ENCODE peak calls at places on chromosomes 4 and X, in four cellular contexts. X is retinal pigment epithelial cell, G is left ventricle myocardium inferior, J is cardiac muscle cell. T is an unnamed sample.
A peak's percentile ranks its signal among the peaks of the same experiment; 100 is the strongest.

GRCh38 chr4:132513491-132513890 is 635.6 kb upstream of the PCDH10 start:
- DNase-seq in X (no peak), G (no peak), J (no peak), T (no peak)

GRCh38 chr4:26197018-26197779 is 123.6 kb upstream of the RBPJ start:
- DNase-seq in X (peak; percentile 66), G (no peak), J (peak; percentile 79), T (peak; percentile 95)

GRCh38 chr4:168781884-168782283 is 228.2 kb downstream of the CBR4 start:
- DNase-seq in X (no peak), G (no peak), J (no peak), T (no peak)

GRCh38 chrX:27008486-27008885 is 454.7 kb downstream of the PPP4R3C start:
- DNase-seq in X (no peak), G (no peak), J (no peak), T (no peak)

GRCh38 chr4:85127653-85128052 is 161.2 kb upstream of the WDFY3 start:
- DNase-seq in X (peak; percentile 21), G (no peak), J (peak; percentile 55), T (no peak)

GRCh38 chr4:38152721-38153412 is 192.7 kb downstream of the PTTG2 start:
- DNase-seq in X (no peak), G (no peak), J (no peak), T (no peak)

GRCh38 chrX:5957506-5957905 is 271.2 kb downstream of the NLGN4X start:
- DNase-seq in X (no peak), G (no peak), J (peak; percentile 52), T (no peak)

GRCh38 chrX:111098874-111099273 is 2.9 kb downstream of the PAK3 start:
- DNase-seq in X (no peak), G (no peak), J (peak; percentile 25), T (no peak)

GRCh38 chr4:101711590-101712255 is 78.8 kb upstream of the BANK1 start:
- DNase-seq in X (no peak), G (no peak), J (no peak), T (no peak)

GRCh38 chr4:84146300-84146942 is 352.7 kb downstream of the NKX6-1 start:
- DNase-seq in X (no peak), G (no peak), J (no peak), T (no peak)

GRCh38 chrX:10106801-10107200 is 50.0 kb upstream of the CLCN4 start:
- DNase-seq in X (no peak), G (no peak), J (no peak), T (no peak)

GRCh38 chrX:47297874-47298273 is 65.1 kb downstream of the USP11 start:
- DNase-seq in X (no peak), G (no peak), J (no peak), T (peak; percentile 26)

GRCh38 chrX:356385-357034 is 30.2 kb downstream of the PPP2R3B start:
- DNase-seq in X (no peak), G (no peak), J (no peak), T (peak; percentile 26)

GRCh38 chr4:140174535-140174934 is 20.6 kb upstream of the MAML3 start:
- DNase-seq in X (no peak), G (no peak), J (no peak), T (no peak)

GRCh38 chr4:40918330-40918729 is 168.6 kb downstream of the NSUN7 start:
- DNase-seq in X (peak; percentile 47), G (peak; percentile 68), J (peak; percentile 92), T (no peak)

GRCh38 chr4:113435893-113436292 is 325.6 kb downstream of the CAMK2D start:
- DNase-seq in X (peak; percentile 84), G (peak; percentile 24), J (peak; percentile 91), T (peak; percentile 69)

GRCh38 chrX:85627363-85627762 is 247.9 kb upstream of the POF1B start:
- DNase-seq in X (no peak), G (no peak), J (no peak), T (no peak)

GRCh38 chrX:10167573-10167972 is 10.8 kb downstream of the CLCN4 start:
- DNase-seq in X (no peak), G (no peak), J (no peak), T (no peak)

GRCh38 chr4:143482753-143483362 is 30.6 kb upstream of the SMARCA5 start:
- DNase-seq in X (peak; percentile 12), G (no peak), J (peak; percentile 77), T (no peak)

GRCh38 chr4:18664051-18664450 is 642.5 kb upstream of the LCORL start:
- DNase-seq in X (no peak), G (no peak), J (no peak), T (no peak)

GRCh38 chr4:185244763-185245162 is 35.4 kb downstream of the SNX25 start:
- DNase-seq in X (no peak), G (no peak), J (no peak), T (no peak)

GRCh38 chr4:4269856-4270255 is 20.1 kb downstream of the LYAR start:
- DNase-seq in X (no peak), G (no peak), J (peak; percentile 64), T (no peak)

GRCh38 chr4:38128478-38129451 is 168.6 kb downstream of the PTTG2 start:
- DNase-seq in X (no peak), G (no peak), J (no peak), T (no peak)

GRCh38 chr4:84069119-84069518 is 430.0 kb downstream of the NKX6-1 start:
- DNase-seq in X (no peak), G (no peak), J (no peak), T (no peak)

GRCh38 chrX:119757646-119757978 is 776 bp upstream of the SOWAHD start:
- DNase-seq in X (no peak), G (no peak), J (no peak), T (no peak)

GRCh38 chrX:119760026-119760902 is 1.9 kb downstream of the SOWAHD start:
- DNase-seq in X (no peak), G (no peak), J (no peak), T (no peak)

GRCh38 chrX:119757979-119758681 is at the start of gene SOWAHD:
- DNase-seq in X (no peak), G (peak; percentile 38), J (no peak), T (no peak)

GRCh38 chrX:119758682-119759332 is 419 bp downstream of the SOWAHD start:
- DNase-seq in X (no peak), G (peak; percentile 13), J (no peak), T (no peak)

GRCh38 chrX:119759333-119759766 is 962 bp downstream of the SOWAHD start:
- DNase-seq in X (no peak), G (no peak), J (no peak), T (no peak)
- H3K4me3 ChIP-seq in X (no peak overlapping the region), G (peak overlapping the region; percentile 65), J (no peak overlapping the region), T (no peak overlapping the region)

DNA sequence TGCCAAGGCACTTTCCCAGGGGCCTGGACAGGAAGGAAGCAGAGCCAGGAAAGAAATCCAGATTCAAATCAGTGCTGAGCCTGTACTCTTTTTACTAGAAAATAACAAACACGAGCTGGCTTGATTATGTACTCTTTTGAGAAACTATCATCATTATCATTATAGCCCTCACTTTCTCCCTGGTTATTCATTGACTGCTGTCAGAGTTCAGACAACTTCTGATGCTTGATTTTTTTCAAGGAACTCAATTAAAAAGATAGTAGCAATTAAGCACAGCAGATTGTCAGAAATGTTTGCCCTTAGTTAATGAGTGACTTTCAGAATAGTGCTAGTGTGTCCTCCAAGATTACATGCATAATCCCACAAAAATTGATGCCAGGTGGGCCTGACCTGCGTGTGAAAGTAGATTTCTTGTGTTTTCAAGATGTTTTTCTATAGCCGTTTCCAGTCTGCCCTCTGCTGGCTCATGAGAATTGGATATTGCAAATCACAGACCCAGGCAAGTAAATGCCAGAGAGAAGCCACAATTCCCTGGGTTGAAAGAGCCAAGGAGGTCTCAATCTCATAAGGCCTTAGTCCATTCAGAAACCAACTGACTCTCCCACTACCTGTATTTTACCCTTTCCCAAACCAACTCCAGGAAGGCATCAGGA is 14.3 kb upstream of the PNPLA4 start:
- DNase-seq in X (no peak), G (no peak), J (peak; percentile 24), T (no peak)
- TF ChIP-seq CTCF in X (peak; percentile 62), G (peak; percentile 39), J (peak; percentile 32), T (peak; percentile 61)

GRCh38 chr4:65791111-65791806 is 121.0 kb upstream of the EPHA5 start:
- DNase-seq in X (no peak), G (no peak), J (no peak), T (no peak)
- H3K4me3 ChIP-seq in X (no peak overlapping the region), G (no peak overlapping the region), J (no peak overlapping the region), T (no peak overlapping the region)

DNA sequence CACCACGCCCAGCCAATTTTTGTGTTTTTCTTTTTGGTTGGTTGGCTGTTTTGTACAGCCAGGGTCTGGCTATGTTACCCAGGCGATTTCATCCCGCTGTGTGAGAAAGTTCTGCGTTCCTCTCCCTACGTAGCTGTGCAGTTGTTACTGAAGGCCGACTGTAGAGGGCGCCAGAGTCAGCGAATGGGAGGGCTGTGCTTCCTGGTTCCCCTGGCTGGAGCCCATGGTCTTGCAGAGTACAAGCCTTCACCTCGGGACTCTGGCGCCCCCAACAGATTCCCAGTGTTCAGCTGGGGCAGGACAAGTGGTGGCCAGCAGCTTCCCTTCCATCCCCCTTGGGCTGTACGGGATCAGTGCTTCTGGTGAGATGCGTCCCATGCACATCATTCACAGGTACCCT is 5.6 kb upstream of the CT45A1 start:
- DNase-seq in X (no peak), G (no peak), J (peak; percentile 0), T (no peak)
- TF ChIP-seq CTCF in X (no peak), G (peak; percentile 23), J (no peak), T (peak; percentile 20)

GRCh38 chr4:15385515-15385914 is 42.3 kb upstream of the C1QTNF7 start:
- DNase-seq in X (no peak), G (no peak), J (no peak), T (no peak)

GRCh38 chr4:15381806-15382338 is 46.0 kb upstream of the C1QTNF7 start:
- DNase-seq in X (no peak), G (no peak), J (no peak), T (no peak)

GRCh38 chr4:15382669-15383273 is 45.1 kb upstream of the C1QTNF7 start:
- DNase-seq in X (no peak), G (no peak), J (no peak), T (no peak)

DNA sequence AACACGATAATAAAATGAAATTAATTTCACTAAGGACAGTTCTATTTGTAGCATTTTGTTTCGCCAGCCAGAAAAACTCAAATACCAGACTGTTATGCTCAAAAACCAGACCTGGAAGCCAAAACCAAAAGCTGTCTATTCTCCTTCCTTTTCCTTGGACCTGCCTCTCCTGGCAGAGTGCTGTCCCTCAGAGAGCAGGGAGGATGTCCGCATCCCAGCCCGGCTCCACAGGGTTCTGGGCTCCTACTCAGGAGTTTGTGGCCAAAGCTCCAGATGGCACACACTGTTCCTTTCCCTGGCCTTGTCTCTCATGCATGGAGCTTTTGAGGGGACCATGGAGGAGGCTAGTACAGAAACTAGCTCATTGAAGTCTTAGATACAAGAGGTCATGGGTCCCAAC is 41.9 kb upstream of the C1QTNF7 start:
- DNase-seq in X (no peak), G (peak; percentile 43), J (no peak), T (no peak)
- H3K4me3 ChIP-seq in X (no peak overlapping the region), G (no peak overlapping the region), J (no peak overlapping the region), T (no peak overlapping the region)

T was measured in kidney epithelial cell.